ENCODE peak calls at places on chromosomes 11 and 22, in four cellular contexts. P, N, M and F are unnamed samples.

GRCh38 chr11:134578807-134579708 is 167.0 kb upstream of the B3GAT1 start:
- DNase-seq in P (no peak), N (no peak), M (no peak), F (peak)

GRCh38 chr11:112129656-112130055 is 34.2 kb downstream of the IL18 start:
- DNase-seq in N (peak), P (no peak), M (no peak), F (no peak)

GRCh38 chr22:49998718-49999062 is 13.9 kb downstream of the IL17REL start:
- DNase-seq in P (no peak), M (no peak), N (no peak), F (no peak)

GRCh38 chr11:36425593-36426206 is 84.4 kb downstream of the TRAF6 start:
- DNase-seq in M (no peak), P (no peak), N (no peak), F (no peak)

GRCh38 chr22:36644333-36644757 is 59.2 kb downstream of the CACNG2 start:
- DNase-seq in P (peak), N (peak), M (no peak), F (no peak)

GRCh38 chr11:72079776-72080325 is 491 bp downstream of the NUMA1 start:
- DNase-seq in P (no peak), N (no peak), M (no peak), F (no peak)

GRCh38 chr11:35675901-35676610 is 13.5 kb downstream of the TRIM44 start:
- DNase-seq in P (no peak), N (no peak), M (peak), F (no peak)

GRCh38 chr11:126857860-126858808 is 142.4 kb downstream of the KIRREL3 start:
- DNase-seq in M (no peak), N (no peak), P (no peak), F (no peak)

GRCh38 chr22:45179276-45180049 is 15.7 kb downstream of the NUP50 start:
- DNase-seq in P (no peak), M (no peak), N (no peak), F (no peak)

GRCh38 chr11:120205596-120206161 is 5.2 kb upstream of the OAF start:
- DNase-seq in P (no peak), M (no peak), N (no peak), F (no peak)

GRCh38 chr22:20945578-20945934 is 21.5 kb upstream of the AIFM3 start:
- DNase-seq in P (no peak), M (no peak), N (no peak), F (no peak)

GRCh38 chr11:69337211-69337721 is 43.3 kb downstream of the MYEOV start:
- DNase-seq in M (no peak), N (no peak), P (no peak), F (no peak)

GRCh38 chr11:116661056-116661455 is 111.7 kb downstream of the BUD13 start:
- DNase-seq in N (no peak), M (no peak), P (no peak), F (no peak)

GRCh38 chr11:20097319-20098221 is 62.7 kb downstream of the DBX1 start:
- DNase-seq in M (no peak), P (peak), N (no peak), F (no peak)

GRCh38 chr22:22870577-22871398 is 16.8 kb upstream of the IGLL5 start:
- DNase-seq in N (no peak), M (no peak), P (no peak), F (no peak)

GRCh38 chr11:17411418-17411817 is 23.0 kb upstream of the KCNJ11 start:
- DNase-seq in M (no peak), N (no peak), P (no peak), F (no peak)

GRCh38 chr22:23183107-23183698 is 2.9 kb downstream of the BCR start:
- DNase-seq in N (peak), P (peak), M (peak), F (peak)

GRCh38 chr22:19879996-19880785 is 25.5 kb upstream of the GNB1L start:
- DNase-seq in P (peak), N (no peak), M (no peak), F (no peak)

GRCh38 chr11:129489254-129489653 is 113.6 kb downstream of the BARX2 start:
- DNase-seq in P (no peak), N (no peak), M (no peak), F (no peak)

GRCh38 chr11:134079317-134079716 is 10.4 kb downstream of the JAM3 start:
- DNase-seq in M (no peak), N (no peak), P (no peak), F (no peak)

GRCh38 chr11:17642980-17643379 is 76.4 kb upstream of the MYOD1 start:
- DNase-seq in N (no peak), M (no peak), P (no peak), F (no peak)

GRCh38 chr22:28841111-28841510 is 40.7 kb upstream of the XBP1 start:
- DNase-seq in N (no peak), M (no peak), P (no peak), F (no peak)

GRCh38 chr11:29984544-29984943 is 32.3 kb downstream of the KCNA4 start:
- DNase-seq in N (no peak), P (no peak), M (no peak), F (no peak)

GRCh38 chr11:25244126-25244525 is 747.3 kb downstream of the LUZP2 start:
- DNase-seq in P (no peak), M (no peak), N (no peak), F (no peak)

GRCh38 chr22:49621601-49622210 is 206.0 kb downstream of the BRD1 start:
- DNase-seq in M (no peak), P (no peak), N (no peak), F (no peak)

GRCh38 chr22:38467904-38468760 is at the start of gene KDELR3:
- DNase-seq in P (peak), N (peak), M (no peak), F (no peak)

GRCh38 chr11:69573751-69574382 is 67.1 kb upstream of the CCND1 start:
- DNase-seq in N (no peak), P (no peak), M (no peak), F (no peak)

GRCh38 chr22:30320021-30320556 is 6.7 kb downstream of the TBC1D10A start:
- DNase-seq in P (no peak), N (no peak), M (no peak), F (no peak)

GRCh38 chr11:69928124-69928523 is 108.9 kb upstream of the FGF3 start:
- DNase-seq in N (no peak), P (no peak), M (no peak), F (no peak)

GRCh38 chr11:72805214-72805613 is 9.0 kb upstream of the ATG16L2 start:
- DNase-seq in N (no peak), M (no peak), P (no peak), F (no peak)

GRCh38 chr11:132456735-132457328 is 1075.5 kb downstream of the OPCML start:
- DNase-seq in P (peak), M (no peak), N (no peak), F (no peak)

GRCh38 chr22:41508770-41509170 is 35.5 kb downstream of the POLR3H start:
- DNase-seq in P (no peak), N (no peak), M (peak), F (peak)

GRCh38 chr11:121421149-121421906 is 30.8 kb upstream of the SORL1 start:
- DNase-seq in N (no peak), M (no peak), P (no peak), F (no peak)